ENCODE peak calls at places on chromosomes 2 and 18, in nine cellular contexts. One of them, this sample, is unnamed.

GRCh38 chr2:100236166-100236565 is 86.1 kb downstream of the LONRF2 start:
- DNase-seq in esophagus squamous epithelium: no peak
- DNase-seq in Calu3: no peak
- DNase-seq in psoas muscle: no peak
- DNase-seq in thoracic aorta: no peak
- DNase-seq in CD8-positive, alpha-beta T cell: no peak
- DNase-seq in uterus: no peak
- DNase-seq in upper lobe of right lung: no peak
- DNase-seq in IMR-90: no peak
- DNase-seq in this sample: no peak

GRCh38 chr2:236628981-236629605 is 59.5 kb downstream of the ACKR3 start:
- DNase-seq in thoracic aorta: no peak
- DNase-seq in psoas muscle: no peak
- DNase-seq in Calu3: no peak
- DNase-seq in IMR-90: no peak
- DNase-seq in esophagus squamous epithelium: no peak
- DNase-seq in upper lobe of right lung: peak
- DNase-seq in CD8-positive, alpha-beta T cell: no peak
- DNase-seq in uterus: no peak
- DNase-seq in this sample: no peak

GRCh38 chr2:228018311-228018710 is 146.9 kb downstream of the DAW1 start:
- DNase-seq in thoracic aorta: no peak
- DNase-seq in uterus: no peak
- DNase-seq in psoas muscle: no peak
- DNase-seq in Calu3: no peak
- DNase-seq in upper lobe of right lung: no peak
- DNase-seq in CD8-positive, alpha-beta T cell: no peak
- DNase-seq in IMR-90: no peak
- DNase-seq in esophagus squamous epithelium: no peak
- DNase-seq in this sample: no peak

GRCh38 chr2:42169100-42169868 is at the start of gene EML4:
- DNase-seq in uterus: peak
- DNase-seq in CD8-positive, alpha-beta T cell: peak
- DNase-seq in esophagus squamous epithelium: peak
- DNase-seq in Calu3: peak
- DNase-seq in upper lobe of right lung: peak
- DNase-seq in IMR-90: peak
- DNase-seq in psoas muscle: peak
- DNase-seq in thoracic aorta: peak
- DNase-seq in this sample: peak

GRCh38 chr2:33583194-33583938 is 15.7 kb downstream of the FAM98A start:
- DNase-seq in esophagus squamous epithelium: no peak
- DNase-seq in IMR-90: peak
- DNase-seq in thoracic aorta: no peak
- DNase-seq in upper lobe of right lung: no peak
- DNase-seq in uterus: no peak
- DNase-seq in Calu3: peak
- DNase-seq in psoas muscle: no peak
- DNase-seq in CD8-positive, alpha-beta T cell: peak
- DNase-seq in this sample: peak

GRCh38 chr18:65762556-65762955 is 11.7 kb downstream of the CDH7 start:
- DNase-seq in IMR-90: no peak
- DNase-seq in esophagus squamous epithelium: no peak
- DNase-seq in CD8-positive, alpha-beta T cell: no peak
- DNase-seq in psoas muscle: no peak
- DNase-seq in Calu3: no peak
- DNase-seq in uterus: no peak
- DNase-seq in upper lobe of right lung: no peak
- DNase-seq in thoracic aorta: no peak
- DNase-seq in this sample: no peak

GRCh38 chr2:71830497-71831207 is 317.0 kb downstream of the CYP26B1 start:
- DNase-seq in IMR-90: peak
- DNase-seq in thoracic aorta: no peak
- DNase-seq in esophagus squamous epithelium: no peak
- DNase-seq in CD8-positive, alpha-beta T cell: no peak
- DNase-seq in psoas muscle: no peak
- DNase-seq in uterus: no peak
- DNase-seq in upper lobe of right lung: no peak
- DNase-seq in Calu3: no peak
- DNase-seq in this sample: no peak

GRCh38 chr2:232649033-232649432 is 15.6 kb downstream of the EFHD1 start:
- DNase-seq in Calu3: no peak
- DNase-seq in esophagus squamous epithelium: no peak
- DNase-seq in CD8-positive, alpha-beta T cell: no peak
- DNase-seq in upper lobe of right lung: no peak
- DNase-seq in psoas muscle: peak
- DNase-seq in IMR-90: no peak
- DNase-seq in uterus: no peak
- DNase-seq in thoracic aorta: no peak
- DNase-seq in this sample: no peak

GRCh38 chr2:25808006-25808383 is 70.3 kb downstream of the ASXL2 start:
- DNase-seq in uterus: no peak
- DNase-seq in thoracic aorta: no peak
- DNase-seq in upper lobe of right lung: no peak
- DNase-seq in CD8-positive, alpha-beta T cell: no peak
- DNase-seq in Calu3: no peak
- DNase-seq in IMR-90: peak
- DNase-seq in psoas muscle: no peak
- DNase-seq in esophagus squamous epithelium: no peak
- DNase-seq in this sample: no peak

GRCh38 chr2:103292570-103293265 is 530.9 kb downstream of the TMEM182 start:
- DNase-seq in Calu3: no peak
- DNase-seq in esophagus squamous epithelium: no peak
- DNase-seq in thoracic aorta: no peak
- DNase-seq in IMR-90: no peak
- DNase-seq in CD8-positive, alpha-beta T cell: no peak
- DNase-seq in psoas muscle: no peak
- DNase-seq in uterus: no peak
- DNase-seq in upper lobe of right lung: no peak
- DNase-seq in this sample: no peak
- TF ChIP-seq CTCF in Calu3: no peak
- TF ChIP-seq CTCF in esophagus squamous epithelium: no peak
- TF ChIP-seq CTCF in thoracic aorta: no peak
- TF ChIP-seq CTCF in IMR-90: no peak
- TF ChIP-seq CTCF in CD8-positive, alpha-beta T cell: no peak
- TF ChIP-seq CTCF in psoas muscle: no peak
- TF ChIP-seq CTCF in uterus: no peak
- TF ChIP-seq CTCF in upper lobe of right lung: no peak
- TF ChIP-seq CTCF in this sample: no peak

DNA sequence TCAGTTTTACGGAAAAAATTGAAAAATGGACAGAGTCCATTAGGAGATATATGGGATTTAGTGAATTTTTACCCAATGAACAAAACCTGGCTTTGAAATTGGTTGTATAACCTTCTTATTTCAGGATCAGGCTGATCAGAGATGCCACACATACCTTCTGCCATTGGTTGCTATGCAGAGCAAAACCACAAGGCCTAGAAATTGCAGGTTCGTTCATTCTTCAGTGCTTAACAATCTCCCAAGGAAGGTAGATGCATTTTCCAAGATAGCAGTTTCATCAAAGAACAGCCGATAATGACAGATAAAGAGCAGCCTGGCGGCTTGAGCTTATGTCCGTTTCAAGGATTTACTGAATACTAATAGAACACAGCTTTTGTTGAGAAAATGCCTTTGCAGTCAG is 868.8 kb downstream of the EPHA4 start:
- DNase-seq in psoas muscle: no peak
- DNase-seq in IMR-90: peak
- DNase-seq in thoracic aorta: no peak
- DNase-seq in uterus: no peak
- DNase-seq in upper lobe of right lung: no peak
- DNase-seq in esophagus squamous epithelium: no peak
- DNase-seq in CD8-positive, alpha-beta T cell: no peak
- DNase-seq in Calu3: no peak
- DNase-seq in this sample: no peak
- TF ChIP-seq CTCF in psoas muscle: no peak
- TF ChIP-seq CTCF in IMR-90: no peak
- TF ChIP-seq CTCF in thoracic aorta: no peak
- TF ChIP-seq CTCF in uterus: no peak
- TF ChIP-seq CTCF in upper lobe of right lung: no peak
- TF ChIP-seq CTCF in esophagus squamous epithelium: no peak
- TF ChIP-seq CTCF in CD8-positive, alpha-beta T cell: no peak
- TF ChIP-seq CTCF in Calu3: no peak
- TF ChIP-seq CTCF in this sample: no peak

DNA sequence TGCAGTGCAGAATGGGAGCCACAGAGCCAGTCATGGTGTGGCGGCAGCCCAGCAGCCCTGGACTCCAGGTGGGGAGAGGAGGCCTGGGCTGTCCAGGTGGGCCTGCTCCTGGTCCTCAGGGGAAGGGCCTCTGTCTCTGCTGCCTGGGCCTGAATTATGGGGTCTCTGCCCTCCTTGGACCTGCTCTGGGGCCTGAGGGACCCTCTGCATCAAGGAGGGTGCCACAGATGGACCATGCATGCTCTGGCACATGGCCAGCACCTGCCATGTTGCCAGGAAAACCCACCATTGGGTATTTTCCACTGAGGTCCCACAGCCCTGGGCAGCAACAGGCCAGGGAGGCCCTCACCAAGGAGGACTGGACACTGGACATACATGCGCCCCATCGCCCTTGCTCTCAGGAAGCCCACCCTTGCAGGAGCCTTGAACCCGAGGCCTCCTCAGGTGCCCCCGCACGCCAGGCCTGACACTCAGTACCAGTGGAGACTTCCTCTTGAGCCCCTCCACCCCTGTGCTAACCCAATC is 107.1 kb downstream of the NDUFA10 start:
- DNase-seq in esophagus squamous epithelium: no peak
- DNase-seq in psoas muscle: no peak
- DNase-seq in IMR-90: no peak
- DNase-seq in uterus: peak
- DNase-seq in CD8-positive, alpha-beta T cell: peak
- DNase-seq in Calu3: no peak
- DNase-seq in upper lobe of right lung: peak
- DNase-seq in thoracic aorta: no peak
- DNase-seq in this sample: no peak
- TF ChIP-seq CTCF in esophagus squamous epithelium: no peak
- TF ChIP-seq CTCF in psoas muscle: no peak
- TF ChIP-seq CTCF in IMR-90: no peak
- TF ChIP-seq CTCF in uterus: no peak
- TF ChIP-seq CTCF in CD8-positive, alpha-beta T cell: no peak
- TF ChIP-seq CTCF in Calu3: no peak
- TF ChIP-seq CTCF in upper lobe of right lung: no peak
- TF ChIP-seq CTCF in thoracic aorta: no peak
- TF ChIP-seq CTCF in this sample: no peak

DNA sequence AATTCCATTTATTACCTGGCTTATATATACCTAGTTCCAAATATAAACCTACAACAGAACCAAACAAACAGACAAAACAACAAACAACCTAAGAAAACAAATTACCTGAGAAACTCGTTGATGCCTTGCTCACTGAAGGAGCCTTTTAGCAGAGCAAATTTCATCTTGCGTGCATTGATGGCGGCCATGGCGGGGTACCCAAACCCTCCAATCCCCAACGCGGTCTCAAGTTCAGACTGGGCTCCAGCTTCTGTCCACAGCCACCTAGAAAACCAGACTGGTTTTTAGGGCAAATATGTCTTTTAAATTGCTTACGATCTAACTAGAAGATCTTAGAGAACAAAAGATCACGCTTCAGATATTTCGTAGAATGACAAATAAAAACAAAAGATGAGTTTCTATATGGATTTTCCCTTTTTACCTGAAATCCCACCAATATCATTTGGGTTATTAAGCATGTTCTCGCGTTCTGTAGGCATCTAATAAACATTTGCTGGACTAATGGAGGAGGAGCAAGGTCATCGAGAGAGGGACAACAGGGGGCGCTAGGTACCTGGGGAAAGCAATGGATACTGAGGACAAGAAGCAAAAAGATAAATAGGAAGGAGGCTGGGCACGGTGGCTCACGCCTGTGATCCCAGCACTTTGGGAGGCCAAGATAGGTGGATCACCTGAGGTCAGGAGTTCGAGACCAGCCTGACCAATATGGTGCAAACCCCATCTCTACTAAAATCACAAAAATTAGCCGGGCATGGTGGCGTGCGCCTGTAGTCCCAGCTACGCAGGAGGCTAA is 25.2 kb downstream of the PDIA6 start:
- DNase-seq in psoas muscle: no peak
- DNase-seq in upper lobe of right lung: no peak
- DNase-seq in thoracic aorta: no peak
- DNase-seq in esophagus squamous epithelium: no peak
- DNase-seq in IMR-90: no peak
- DNase-seq in Calu3: no peak
- DNase-seq in CD8-positive, alpha-beta T cell: peak
- DNase-seq in uterus: no peak
- DNase-seq in this sample: no peak
- TF ChIP-seq CTCF in psoas muscle: no peak
- TF ChIP-seq CTCF in upper lobe of right lung: peak
- TF ChIP-seq CTCF in thoracic aorta: no peak
- TF ChIP-seq CTCF in esophagus squamous epithelium: no peak
- TF ChIP-seq CTCF in IMR-90: no peak
- TF ChIP-seq CTCF in Calu3: no peak
- TF ChIP-seq CTCF in CD8-positive, alpha-beta T cell: no peak
- TF ChIP-seq CTCF in uterus: no peak
- TF ChIP-seq CTCF in this sample: peak

DNA sequence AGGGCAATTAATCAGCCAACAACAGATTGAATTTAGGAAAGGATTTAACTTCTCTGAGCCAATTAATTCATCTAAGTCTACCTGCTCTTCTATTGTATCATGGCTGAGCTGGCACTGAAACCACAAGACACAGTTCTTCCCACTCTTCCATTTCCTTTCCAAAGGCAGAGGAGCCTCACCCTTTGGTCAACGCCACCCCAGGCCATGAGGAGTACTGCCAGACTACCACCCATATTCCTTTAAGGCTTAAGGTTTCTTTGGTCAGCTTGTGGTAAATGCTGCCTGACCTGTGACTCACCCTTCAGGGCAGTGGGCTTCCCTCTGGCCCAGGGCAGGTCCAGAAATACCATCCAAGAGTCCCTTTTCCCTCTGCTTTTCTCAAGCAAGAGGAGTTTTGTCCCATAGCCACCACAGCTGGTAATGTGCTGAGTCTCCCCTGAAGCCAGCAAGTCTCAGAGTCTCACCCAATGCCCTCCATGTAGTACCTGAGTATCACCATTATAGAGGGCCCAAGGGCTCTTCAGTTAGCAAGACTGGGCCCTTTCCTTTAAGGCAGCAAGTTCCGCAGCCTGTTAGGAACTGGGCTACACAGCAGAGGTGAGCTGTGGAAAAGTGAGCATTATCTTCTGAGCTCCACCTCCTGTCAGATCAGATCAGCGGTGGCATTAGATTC is 900.5 kb upstream of the CRIM1 start:
- DNase-seq in thoracic aorta: no peak
- DNase-seq in Calu3: peak
- DNase-seq in esophagus squamous epithelium: no peak
- DNase-seq in uterus: no peak
- DNase-seq in upper lobe of right lung: no peak
- DNase-seq in CD8-positive, alpha-beta T cell: no peak
- DNase-seq in IMR-90: no peak
- DNase-seq in psoas muscle: no peak
- DNase-seq in this sample: peak
- TF ChIP-seq CTCF in thoracic aorta: no peak
- TF ChIP-seq CTCF in Calu3: no peak
- TF ChIP-seq CTCF in esophagus squamous epithelium: no peak
- TF ChIP-seq CTCF in uterus: no peak
- TF ChIP-seq CTCF in upper lobe of right lung: no peak
- TF ChIP-seq CTCF in CD8-positive, alpha-beta T cell: no peak
- TF ChIP-seq CTCF in IMR-90: no peak
- TF ChIP-seq CTCF in psoas muscle: no peak
- TF ChIP-seq CTCF in this sample: no peak

This sample was measured in cardiac muscle cell.